ENCODE peak calls at places on chromosomes 4 and X, in five cellular contexts. B is GM23338, D is endothelial cell of umbilical vein, T is suprapubic skin, R is HCT116. L is an unnamed sample.

GRCh38 chrX:150036181-150036580 is 97.9 kb upstream of the EOLA2 start:
- DNase-seq in B (no peak), D (peak; percentile 80), T (no peak), R (no peak), L (no peak)

GRCh38 chr4:153154010-153154975 is 50.0 kb upstream of the TRIM2 start:
- DNase-seq in B (no peak), D (peak; percentile 57), T (no peak), R (no peak), L (peak; percentile 12)

GRCh38 chr4:120066182-120066524 is 495 bp downstream of the MAD2L1 start:
- DNase-seq in B (peak; percentile 42), D (no peak), T (no peak), R (no peak), L (no peak)

GRCh38 chr4:147968641-147969040 is 236.8 kb downstream of the ARHGAP10 start:
- DNase-seq in B (no peak), D (no peak), T (no peak), R (no peak), L (no peak)

GRCh38 chrX:22234380-22234779 is 38.3 kb upstream of the CBLL2 start:
- DNase-seq in B (no peak), D (no peak), T (no peak), R (no peak), L (no peak)

GRCh38 chr4:11214281-11214680 is 214.4 kb downstream of the HS3ST1 start:
- DNase-seq in B (no peak), D (no peak), T (no peak), R (no peak), L (no peak)

GRCh38 chrX:97367149-97367548 is 483.4 kb downstream of the RPA4 start:
- DNase-seq in B (no peak), D (no peak), T (no peak), R (no peak), L (no peak)

GRCh38 chr4:183240581-183241321 is 79.3 kb downstream of the CLDN22 start:
- DNase-seq in B (peak; percentile 47), D (no peak), T (no peak), R (no peak), L (no peak)

GRCh38 chr4:108787724-108788123 is 24.9 kb upstream of the ETNPPL start:
- DNase-seq in B (no peak), D (no peak), T (no peak), R (no peak), L (no peak)

GRCh38 chrX:133586443-133586842 is 171.2 kb upstream of the GPC4 start:
- DNase-seq in B (peak; percentile 3), D (no peak), T (no peak), R (no peak), L (no peak)

GRCh38 chr4:23368081-23368697 is 521.7 kb downstream of the PPARGC1A start:
- DNase-seq in B (peak; percentile 84), D (no peak), T (no peak), R (no peak), L (no peak)

GRCh38 chr4:72305080-72305479 is 263.9 kb downstream of the ADAMTS3 start:
- DNase-seq in B (no peak), D (no peak), T (no peak), R (no peak), L (no peak)

GRCh38 chr4:177964693-177965168 is 522.5 kb upstream of the AGA start:
- DNase-seq in B (no peak), D (no peak), T (no peak), R (no peak), L (no peak)

GRCh38 chrX:76148753-76149152 is 24.1 kb upstream of the PBDC1 start:
- DNase-seq in B (peak; percentile 26), D (peak; percentile 52), T (peak; percentile 73), R (no peak), L (peak; percentile 5)

GRCh38 chr4:2258091-2259035 is 3.5 kb downstream of the MXD4 start:
- DNase-seq in B (no peak), D (no peak), T (peak; percentile 66), R (no peak), L (no peak)

GRCh38 chrX:129905787-129906580 is at the start of gene UTP14A:
- DNase-seq in B (peak; percentile 93), D (peak; percentile 88), T (peak; percentile 90), R (peak; percentile 86), L (peak; percentile 80)

GRCh38 chrX:24979081-24979480 is 36.7 kb downstream of the ARX start:
- DNase-seq in B (no peak), D (no peak), T (no peak), R (no peak), L (no peak)

GRCh38 chrX:9670136-9670905 is 95.3 kb downstream of the GPR143 start:
- DNase-seq in B (no peak), D (peak; percentile 60), T (no peak), R (no peak), L (no peak)

GRCh38 chrX:2907295-2907694 is 21.8 kb downstream of the ARSD start:
- DNase-seq in B (no peak), D (no peak), T (no peak), R (no peak), L (no peak)

GRCh38 chr4:154928640-154929257 is 147.7 kb downstream of the RBM46 start:
- DNase-seq in B (peak; percentile 65), D (peak; percentile 21), T (no peak), R (peak; percentile 43), L (no peak)

GRCh38 chr4:84336964-84337705 is 162.0 kb downstream of the NKX6-1 start:
- DNase-seq in B (peak; percentile 46), D (no peak), T (no peak), R (no peak), L (no peak)

GRCh38 chr4:13966241-13967195 is 339.0 kb upstream of the BOD1L1 start:
- DNase-seq in B (peak; percentile 27), D (peak; percentile 69), T (no peak), R (no peak), L (no peak)

GRCh38 chrX:152819271-152819670 is 11.3 kb downstream of the CETN2 start:
- DNase-seq in B (no peak), D (no peak), T (no peak), R (no peak), L (no peak)

GRCh38 chrX:69603566-69604194 is 12.2 kb upstream of the EDA start:
- DNase-seq in B (peak; percentile 71), D (no peak), T (no peak), R (no peak), L (no peak)

GRCh38 chrX:31429915-31430314 is 358.1 kb upstream of the FTHL17 start:
- DNase-seq in B (no peak), D (no peak), T (no peak), R (no peak), L (no peak)

GRCh38 chr4:185709802-185710486 is 102.0 kb downstream of the SORBS2 start:
- DNase-seq in B (no peak), D (no peak), T (no peak), R (no peak), L (no peak)

GRCh38 chr4:123701046-123701445 is 304.5 kb downstream of the SPRY1 start:
- DNase-seq in B (no peak), D (no peak), T (no peak), R (no peak), L (no peak)

GRCh38 chrX:3811331-3812311 is 98.2 kb upstream of the PRKX start:
- DNase-seq in B (peak; percentile 36), D (no peak), T (no peak), R (peak; percentile 6), L (no peak)

GRCh38 chr4:9926591-9926990 is 94.7 kb downstream of the SLC2A9 start:
- DNase-seq in B (no peak), D (no peak), T (no peak), R (no peak), L (no peak)
- TF ChIP-seq POLR2AphosphoS5 in B (no peak), D (no peak), T (no peak), R (no peak), L (no peak)

DNA sequence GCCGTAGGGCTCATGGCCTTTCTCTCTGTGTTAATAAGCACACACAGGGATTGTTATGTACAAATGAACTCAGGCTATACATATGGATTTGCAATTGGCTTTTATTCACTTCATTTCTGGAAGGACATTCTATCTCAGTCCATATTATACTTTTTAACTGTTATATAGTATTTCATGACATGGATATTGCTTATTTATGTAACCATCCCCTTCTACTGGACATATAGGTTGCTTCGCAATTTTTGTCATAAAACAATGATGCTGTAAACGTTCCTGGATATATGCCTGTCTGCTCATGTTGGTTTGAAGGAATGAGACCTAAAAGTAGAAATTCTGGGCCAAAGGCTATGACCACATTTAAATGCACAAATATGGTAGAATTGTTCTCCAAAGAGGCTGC is 158.1 kb downstream of the BCOR start:
- DNase-seq in B (no peak), D (no peak), T (no peak), R (no peak), L (no peak)
- TF ChIP-seq POLR2AphosphoS5 in B (no peak), D (no peak), T (no peak), R (no peak), L (no peak)

GRCh38 chr4:122700178-122700725 is 32.3 kb upstream of the BBS12 start:
- DNase-seq in B (peak; percentile 24), D (no peak), T (no peak), R (peak; percentile 18), L (peak; percentile 73)
- TF ChIP-seq POLR2AphosphoS5 in B (no peak), D (no peak), T (no peak), R (no peak), L (peak; percentile 83)

GRCh38 chr4:78553526-78554060 is 2.0 kb downstream of the ANXA3 start:
- DNase-seq in B (no peak), D (no peak), T (no peak), R (no peak), L (no peak)

GRCh38 chr4:78552398-78553396 is 1.1 kb downstream of the ANXA3 start:
- DNase-seq in B (peak; percentile 87), D (peak; percentile 76), T (no peak), R (peak; percentile 88), L (peak; percentile 51)

GRCh38 chr4:78556655-78557054 is 5.1 kb downstream of the ANXA3 start:
- DNase-seq in B (no peak), D (no peak), T (no peak), R (peak; percentile 60), L (no peak)

DNA sequence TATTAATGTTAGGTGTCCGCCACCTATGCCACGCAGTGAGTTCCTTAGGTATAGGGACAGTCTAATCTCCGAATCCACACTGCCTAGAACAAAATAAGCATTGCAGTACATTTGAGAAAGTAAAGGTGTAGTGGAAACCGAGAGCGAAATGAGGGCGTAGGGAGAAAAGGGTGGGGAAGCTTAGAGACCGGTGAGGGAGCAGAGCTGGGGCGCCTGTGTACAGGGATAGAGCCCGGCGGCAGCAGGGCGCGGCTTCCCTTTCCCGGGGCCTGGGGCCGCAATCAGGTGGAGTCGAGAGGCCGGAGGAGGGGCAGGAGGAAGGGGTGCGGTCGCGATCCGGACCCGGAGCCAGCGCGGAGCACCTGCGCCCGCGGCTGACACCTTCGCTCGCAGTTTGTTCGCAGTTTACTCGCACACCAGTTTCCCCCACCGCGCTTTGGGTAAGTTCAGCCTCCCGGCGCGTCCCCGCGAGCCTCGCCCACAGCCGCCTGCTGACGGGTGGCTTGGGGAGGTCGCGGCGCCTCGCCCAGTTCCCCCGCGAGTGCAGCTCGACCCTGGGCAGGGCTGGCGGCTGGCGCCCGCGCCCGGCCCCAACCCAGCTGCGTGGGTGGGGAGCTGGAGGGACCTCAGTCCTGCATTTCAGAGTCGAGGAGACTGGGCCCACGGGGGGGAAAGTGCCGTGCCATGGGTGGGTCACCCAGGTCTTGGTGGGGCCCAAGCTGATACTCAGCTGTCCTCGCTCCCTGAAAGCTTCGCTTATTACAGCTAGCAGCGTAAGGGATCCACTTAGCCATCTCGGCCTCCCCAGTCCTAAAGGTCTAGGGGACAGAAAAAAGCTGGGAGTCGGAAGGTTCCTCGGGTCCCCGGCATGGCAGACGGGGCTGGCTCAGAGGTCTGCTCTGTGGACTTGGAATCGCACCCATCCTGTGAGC is at the start of gene ANXA3:
- DNase-seq in B (peak; percentile 89), D (peak; percentile 39), T (no peak), R (no peak), L (peak; percentile 73)
- TF ChIP-seq POLR2AphosphoS5 in B (no peak), D (peak; percentile 67), T (no peak), R (peak; percentile 71), L (peak; percentile 33)

L was measured in prostate gland.